ENCODE peak calls at places on chromosomes 16 and 17, in five cellular contexts. S is heart left ventricle, U is GM12878, T is H1, C is Peyer's patch. G is an unnamed sample. For H3K9me3, the result is how much of the 10 kb centered on the place peaks cover.

GRCh38 chr17:28469376-28469775 is 4.1 kb upstream of the SLC13A2 start:
- DNase-seq in S (no peak), U (no peak), T (no peak), C (no peak), G (no peak)

GRCh38 chr16:14180431-14181059 is 109.4 kb downstream of the MRTFB start:
- DNase-seq in S (no peak), U (no peak), T (no peak), C (no peak), G (no peak)

GRCh38 chr17:72602517-72603345 is 481.9 kb downstream of the SOX9 start:
- DNase-seq in S (no peak), U (no peak), T (peak), C (no peak), G (peak)

GRCh38 chr16:78130950-78131349 is 31.5 kb downstream of the WWOX start:
- DNase-seq in S (no peak), U (no peak), T (no peak), C (no peak), G (no peak)

GRCh38 chr17:56752263-56752662 is 81.5 kb downstream of the C17orf67 start:
- DNase-seq in S (no peak), U (no peak), T (no peak), C (no peak), G (no peak)

GRCh38 chr17:55536205-55536604 is 25.0 kb upstream of the SMIM36 start:
- DNase-seq in S (no peak), U (no peak), T (no peak), C (no peak), G (no peak)

GRCh38 chr17:29959658-29960337 is 18.4 kb downstream of the EFCAB5 start:
- DNase-seq in S (no peak), U (no peak), T (no peak), C (no peak), G (no peak)

GRCh38 chr16:85570735-85571562 is 42.2 kb upstream of the GSE1 start:
- DNase-seq in S (no peak), U (peak), T (no peak), C (peak), G (no peak)

GRCh38 chr17:30819941-30820705 is 4.4 kb downstream of the CRLF3 start:
- DNase-seq in S (no peak), U (no peak), T (no peak), C (no peak), G (no peak)

GRCh38 chr17:77601054-77601979 is 357.2 kb upstream of the TNRC6C start:
- DNase-seq in S (peak), U (no peak), T (no peak), C (no peak), G (no peak)

GRCh38 chr16:2159052-2159838 is 3.7 kb downstream of the TRAF7 start:
- DNase-seq in S (no peak), U (no peak), T (no peak), C (no peak), G (no peak)

GRCh38 chr17:6473128-6473767 is 29.0 kb downstream of the PIMREG start:
- DNase-seq in S (peak), U (no peak), T (no peak), C (peak), G (peak)

GRCh38 chr17:78227455-78227916 is 3.9 kb upstream of the TMEM235 start:
- DNase-seq in S (no peak), U (no peak), T (no peak), C (no peak), G (no peak)

GRCh38 chr16:2196162-2196980 is at the start of gene CASKIN1:
- DNase-seq in S (no peak), U (no peak), T (no peak), C (no peak), G (no peak)

GRCh38 chr16:81711609-81712329 is 67.3 kb upstream of the PLCG2 start:
- DNase-seq in S (no peak), U (no peak), T (no peak), C (no peak), G (no peak)

GRCh38 chr17:31842416-31843381 is 16.3 kb downstream of the COPRS start:
- DNase-seq in S (peak), U (no peak), T (peak), C (peak), G (peak)

GRCh38 chr17:75113798-75114551 is 4.2 kb downstream of the ARMC7 start:
- DNase-seq in S (peak), U (no peak), T (peak), C (peak), G (peak)

GRCh38 chr16:67995423-67995822 is 3.9 kb downstream of the DPEP2 start:
- DNase-seq in S (no peak), U (no peak), T (no peak), C (no peak), G (no peak)

GRCh38 chr17:76614912-76615617 is 28.5 kb downstream of the ST6GALNAC1 start:
- DNase-seq in S (no peak), U (no peak), T (no peak), C (no peak), G (no peak)

GRCh38 chr16:47778106-47778803 is 317.1 kb downstream of the PHKB start:
- DNase-seq in S (no peak), U (no peak), T (no peak), C (no peak), G (no peak)

GRCh38 chr16:72018470-72018869 is 9.9 kb downstream of the DHODH start:
- DNase-seq in S (no peak), U (no peak), T (no peak), C (no peak), G (no peak)

GRCh38 chr17:15470536-15470935 is 3.1 kb upstream of the CDRT4 start:
- DNase-seq in S (no peak), U (no peak), T (no peak), C (no peak), G (no peak)

GRCh38 chr17:48025040-48025903 is 12.3 kb downstream of the COPZ2 start:
- DNase-seq in S (peak), U (peak), T (peak), C (peak), G (peak)
- TF ChIP-seq POLR2A in S (peak), U (peak), T (no peak), C (peak), G (no peak)

GRCh38 chr17:16818821-16819683 is 129.0 kb downstream of the CCDC144A start:
- DNase-seq in S (no peak), U (no peak), T (no peak), C (no peak), G (no peak)
- TF ChIP-seq CTCF in S (no peak), U (no peak), T (no peak), C (no peak), G (no peak)

GRCh38 chr16:35752773-35753558 is 2293.6 kb downstream of the TP53TG3F start:
- DNase-seq in S (no peak), U (no peak), T (no peak), C (no peak), G (no peak)
- H3K9me3 ChIP-seq in S (under half), U (under half), T (half or more), C (under half), G (under half)

GRCh38 chr17:17513626-17514025 is 17.4 kb upstream of the RASD1 start:
- DNase-seq in S (no peak), U (no peak), T (no peak), C (no peak), G (no peak)

GRCh38 chr17:17510456-17511292 is 14.5 kb upstream of the RASD1 start:
- DNase-seq in S (peak), U (no peak), T (no peak), C (no peak), G (no peak)

GRCh38 chr17:17512866-17513265 is 16.7 kb upstream of the RASD1 start:
- DNase-seq in S (peak), U (no peak), T (no peak), C (no peak), G (no peak)

GRCh38 chr17:17511293-17511741 is 15.1 kb upstream of the RASD1 start:
- DNase-seq in S (peak), U (no peak), T (no peak), C (no peak), G (no peak)

GRCh38 chr17:17511971-17512858 is 16.0 kb upstream of the RASD1 start:
- DNase-seq in S (peak), U (no peak), T (no peak), C (no peak), G (peak)
- TF ChIP-seq POLR2A in S (no peak), U (no peak), T (no peak), C (no peak), G (no peak)

GRCh38 chr17:74089869-74090464 is 113.5 kb upstream of the RPL38 start:
- DNase-seq in S (no peak), U (peak), T (peak), C (peak), G (peak)
- TF ChIP-seq CTCF in S (peak), U (peak), T (peak), C (peak), G (no peak)

GRCh38 chr17:82943751-82944150 is 103.9 kb upstream of the ZNF750 start:
- DNase-seq in S (no peak), U (no peak), T (no peak), C (no peak), G (no peak)
- H3K9me3 ChIP-seq in S (under half), U (under half), T (half or more), C (under half), G (under half)

DNA sequence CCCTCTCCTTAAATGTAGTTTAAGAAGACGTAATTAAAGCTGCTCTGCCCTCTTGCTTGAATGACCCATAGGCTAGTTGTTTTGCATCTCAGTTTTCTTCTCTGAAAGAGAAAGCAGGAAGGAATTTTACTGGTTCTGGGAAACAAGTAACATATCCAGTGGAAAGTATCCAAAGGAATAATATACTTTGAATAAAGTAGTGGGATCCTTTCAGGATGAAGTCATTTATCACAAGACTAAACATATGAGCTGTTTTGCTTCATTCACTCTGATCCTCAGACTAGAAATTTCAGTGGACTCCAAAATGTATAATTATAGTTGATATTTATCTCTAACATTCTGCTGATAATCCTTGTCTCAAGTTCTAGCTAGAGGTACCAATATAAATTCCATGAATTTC is 1297.6 kb upstream of the GOT2 start:
- DNase-seq in S (no peak), U (no peak), T (no peak), C (no peak), G (no peak)
- TF ChIP-seq POLR2A in S (no peak), U (no peak), T (no peak), C (no peak), G (no peak)

DNA sequence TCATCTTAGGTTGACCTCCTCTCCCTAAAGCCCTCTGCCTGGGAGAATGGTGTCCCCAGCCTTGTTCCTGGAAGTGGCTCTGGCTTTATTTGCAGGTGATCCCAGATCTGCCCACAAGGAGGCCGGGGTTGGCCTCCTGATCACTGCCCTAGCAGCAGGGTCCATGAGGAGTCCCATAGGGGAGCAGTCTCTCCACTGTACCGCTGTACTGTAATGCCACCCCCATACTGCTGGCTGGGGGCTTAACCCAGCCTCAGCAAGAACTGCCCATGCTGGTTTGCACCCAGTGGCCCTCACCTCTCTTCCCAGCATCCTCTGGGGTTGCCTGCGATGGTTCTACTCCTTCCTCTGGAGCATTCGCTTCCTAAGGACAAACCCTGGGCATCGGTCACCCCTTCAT is 39.1 kb downstream of the PSME3IP1 start:
- DNase-seq in S (no peak), U (no peak), T (no peak), C (no peak), G (no peak)
- TF ChIP-seq CTCF in S (no peak), U (peak), T (peak), C (no peak), G (peak)

GRCh38 chr16:82990155-82990554 is 363.4 kb downstream of the CDH13 start:
- DNase-seq in S (no peak), U (no peak), T (no peak), C (no peak), G (no peak)
- H3K9me3 ChIP-seq in S (under half), U (under half), T (under half), C (under half), G (under half)

DNA sequence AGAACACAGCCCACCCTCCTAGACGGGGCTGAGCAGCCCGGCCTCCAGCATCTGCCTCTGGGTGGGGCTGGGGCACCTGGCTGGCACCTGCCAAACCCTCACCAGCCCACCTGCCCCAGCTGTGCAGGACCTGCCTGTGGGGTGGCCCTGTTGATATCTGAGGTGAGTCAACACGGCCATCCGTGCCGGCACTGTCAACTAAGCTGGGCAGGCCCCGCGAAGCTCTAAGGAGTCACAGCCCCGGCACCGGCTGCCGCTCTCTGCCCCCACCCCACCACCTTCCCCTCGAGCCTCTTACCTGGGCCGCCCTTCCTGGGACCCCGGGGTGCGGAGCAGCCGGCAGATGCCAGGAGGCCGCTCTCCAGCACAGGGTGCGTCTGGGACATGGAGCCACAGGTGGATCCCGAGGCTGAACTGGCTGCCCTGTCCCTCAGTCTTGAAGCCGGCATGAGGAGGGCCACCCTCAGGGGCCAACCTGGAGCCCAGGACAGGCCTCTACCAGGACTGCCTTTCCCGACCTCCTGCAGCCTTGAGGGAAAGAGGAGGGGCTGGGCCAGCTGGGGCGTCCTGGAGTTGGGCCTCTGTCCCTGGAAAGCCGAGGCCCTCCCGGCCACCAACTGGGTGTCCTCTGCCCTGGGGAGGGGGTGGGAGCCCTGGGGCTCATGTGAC is 514 bp downstream of the CBFA2T3 start:
- DNase-seq in S (no peak), U (no peak), T (no peak), C (peak), G (no peak)
- TF ChIP-seq POLR2A in S (no peak), U (no peak), T (no peak), C (no peak), G (no peak)

G was measured in body of pancreas.